ENCODE peak calls at places on chromosomes 16 and 17, in eight cellular contexts. P, V, C, O, H, T, Y and Z are unnamed samples.

GRCh38 chr16:27642753-27643152 is 92.8 kb downstream of the KATNIP start:
- DNase-seq in Y (no peak), O (no peak), H (peak; percentile 15), T (no peak), P (no peak), V (no peak), C (no peak), Z (peak; percentile 33)

GRCh38 chr17:83152745-83153611 is 73.6 kb downstream of the METRNL start:
- DNase-seq in T (no peak), V (no peak), O (no peak), H (no peak), P (no peak), Y (no peak), C (no peak), Z (peak; percentile 65)

GRCh38 chr17:82438401-82439193 is 12.0 kb downstream of the CYBC1 start:
- DNase-seq in C (no peak), V (peak; percentile 33), P (no peak), O (no peak), H (no peak), Y (no peak), T (no peak), Z (no peak)

GRCh38 chr16:70635356-70636016 is 10.9 kb upstream of the IL34 start:
- DNase-seq in P (peak; percentile 46), H (no peak), Y (no peak), V (no peak), O (no peak), T (no peak), C (no peak), Z (no peak)

GRCh38 chr17:68356520-68356919 is 65.2 kb downstream of the ARSG start:
- DNase-seq in O (no peak), T (peak; percentile 25), V (no peak), C (no peak), Y (peak; percentile 61), H (no peak), P (no peak), Z (no peak)

GRCh38 chr17:12256380-12256995 is 235.8 kb downstream of the MAP2K4 start:
- DNase-seq in P (peak; percentile 43), C (no peak), O (peak; percentile 14), T (no peak), V (peak; percentile 17), Y (no peak), H (peak; percentile 16), Z (peak; percentile 66)

GRCh38 chr17:16872836-16873653 is 98.9 kb downstream of the TNFRSF13B start:
- DNase-seq in T (no peak), V (peak; percentile 54), H (peak; percentile 46), C (no peak), O (no peak), P (no peak), Y (peak; percentile 42), Z (peak; percentile 1)

GRCh38 chr17:66776999-66777688 is 57.8 kb upstream of the CACNG5 start:
- DNase-seq in T (no peak), V (no peak), C (no peak), O (no peak), P (no peak), Y (no peak), H (no peak), Z (no peak)

GRCh38 chr17:32940706-32941390 is 12.9 kb downstream of the TMEM98 start:
- DNase-seq in C (no peak), T (no peak), V (no peak), O (no peak), H (no peak), Y (no peak), P (no peak), Z (no peak)

GRCh38 chr17:56737741-56738161 is 96.0 kb downstream of the C17orf67 start:
- DNase-seq in O (no peak), P (peak; percentile 38), V (no peak), T (no peak), H (no peak), C (no peak), Y (no peak), Z (no peak)